ENCODE peak calls at places on chromosomes 5 and 9, in six cellular contexts. One of them, this sample, is unnamed.

GRCh38 chr5:59238126-59238902 is 655.2 kb downstream of the PDE4D start:
- DNase-seq in breast epithelium: no peak
- DNase-seq in heart left ventricle: no peak
- DNase-seq in lower lobe of right lung: no peak
- DNase-seq in thoracic aorta: no peak
- DNase-seq in Peyer's patch: no peak
- DNase-seq in this sample: no peak

GRCh38 chr5:59319286-59319685 is 574.2 kb downstream of the PDE4D start:
- DNase-seq in breast epithelium: no peak
- DNase-seq in lower lobe of right lung: no peak
- DNase-seq in thoracic aorta: no peak
- DNase-seq in heart left ventricle: no peak
- DNase-seq in Peyer's patch: no peak
- DNase-seq in this sample: no peak

GRCh38 chr9:128244443-128245226 is 31.2 kb downstream of the GOLGA2 start:
- DNase-seq in breast epithelium: peak; percentile 52
- DNase-seq in thoracic aorta: no peak
- DNase-seq in Peyer's patch: peak; percentile 27
- DNase-seq in heart left ventricle: peak; percentile 88
- DNase-seq in lower lobe of right lung: peak; percentile 81
- DNase-seq in this sample: peak; percentile 65

GRCh38 chr9:87076825-87077224 is 129.5 kb upstream of the GAS1 start:
- DNase-seq in heart left ventricle: no peak
- DNase-seq in Peyer's patch: no peak
- DNase-seq in thoracic aorta: no peak
- DNase-seq in breast epithelium: no peak
- DNase-seq in lower lobe of right lung: no peak
- DNase-seq in this sample: no peak

GRCh38 chr9:3240651-3241268 is 285.0 kb downstream of the RFX3 start:
- DNase-seq in thoracic aorta: no peak
- DNase-seq in Peyer's patch: peak; percentile 65
- DNase-seq in heart left ventricle: peak; percentile 67
- DNase-seq in lower lobe of right lung: peak; percentile 72
- DNase-seq in breast epithelium: peak; percentile 39
- DNase-seq in this sample: no peak

GRCh38 chr5:56851258-56851941 is 36.1 kb downstream of the MAP3K1 start:
- DNase-seq in Peyer's patch: no peak
- DNase-seq in heart left ventricle: no peak
- DNase-seq in thoracic aorta: no peak
- DNase-seq in lower lobe of right lung: no peak
- DNase-seq in breast epithelium: no peak
- DNase-seq in this sample: no peak

GRCh38 chr9:96382175-96382574 is 1.3 kb downstream of the SLC35D2 start:
- DNase-seq in lower lobe of right lung: no peak
- DNase-seq in heart left ventricle: no peak
- DNase-seq in Peyer's patch: no peak
- DNase-seq in thoracic aorta: no peak
- DNase-seq in breast epithelium: no peak
- DNase-seq in this sample: no peak

GRCh38 chr9:111945216-111945615 is 48.6 kb downstream of the UGCG start:
- DNase-seq in thoracic aorta: no peak
- DNase-seq in Peyer's patch: peak; percentile 57
- DNase-seq in heart left ventricle: no peak
- DNase-seq in lower lobe of right lung: no peak
- DNase-seq in breast epithelium: no peak
- DNase-seq in this sample: no peak

GRCh38 chr9:134684375-134684723 is 42.7 kb downstream of the COL5A1 start:
- DNase-seq in thoracic aorta: no peak
- DNase-seq in lower lobe of right lung: peak; percentile 18
- DNase-seq in Peyer's patch: no peak
- DNase-seq in breast epithelium: no peak
- DNase-seq in heart left ventricle: no peak
- DNase-seq in this sample: no peak

GRCh38 chr9:5402217-5402616 is 35.5 kb downstream of the PLGRKT start:
- DNase-seq in lower lobe of right lung: no peak
- DNase-seq in breast epithelium: no peak
- DNase-seq in Peyer's patch: no peak
- DNase-seq in thoracic aorta: no peak
- DNase-seq in heart left ventricle: no peak
- DNase-seq in this sample: no peak

GRCh38 chr9:4849364-4849763 is 56.6 kb downstream of the RCL1 start:
- DNase-seq in breast epithelium: no peak
- DNase-seq in Peyer's patch: no peak
- DNase-seq in heart left ventricle: no peak
- DNase-seq in lower lobe of right lung: no peak
- DNase-seq in thoracic aorta: no peak
- DNase-seq in this sample: no peak

DNA sequence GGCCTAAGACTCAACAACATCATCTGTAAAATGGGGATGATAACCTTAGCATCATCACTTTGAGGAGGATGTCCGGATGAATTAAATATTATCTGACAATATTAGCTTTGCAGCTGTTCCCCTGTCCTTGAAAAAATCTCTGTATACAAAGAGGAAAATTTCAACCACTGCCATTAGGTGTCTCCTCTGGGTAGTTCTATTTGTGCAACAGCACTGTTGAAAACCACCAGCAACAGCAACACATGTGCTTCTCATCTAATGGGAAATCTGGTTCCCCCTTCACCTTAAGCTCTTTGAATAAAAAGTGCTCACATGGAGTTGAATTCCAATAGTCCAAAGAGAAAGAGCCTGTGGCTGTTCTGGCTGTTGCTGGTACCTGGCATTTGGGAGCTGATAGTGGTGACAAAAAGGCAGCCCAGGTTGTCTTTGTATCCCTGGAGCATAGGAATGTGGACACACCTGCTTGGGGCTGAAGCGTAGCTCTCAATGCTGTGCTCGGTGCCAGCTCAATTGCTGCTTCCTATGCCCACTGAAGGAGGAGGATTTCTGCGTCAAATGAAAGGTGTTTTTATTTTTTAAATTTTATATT is 322.1 kb upstream of the MSX2 start:
- DNase-seq in lower lobe of right lung: no peak
- DNase-seq in thoracic aorta: no peak
- DNase-seq in breast epithelium: peak; percentile 50
- DNase-seq in heart left ventricle: no peak
- DNase-seq in Peyer's patch: no peak
- DNase-seq in this sample: no peak
- TF ChIP-seq CTCF in lower lobe of right lung: no peak
- TF ChIP-seq CTCF in thoracic aorta: no peak
- TF ChIP-seq CTCF in breast epithelium: no peak
- TF ChIP-seq CTCF in heart left ventricle: no peak
- TF ChIP-seq CTCF in Peyer's patch: no peak
- TF ChIP-seq CTCF in this sample: no peak

DNA sequence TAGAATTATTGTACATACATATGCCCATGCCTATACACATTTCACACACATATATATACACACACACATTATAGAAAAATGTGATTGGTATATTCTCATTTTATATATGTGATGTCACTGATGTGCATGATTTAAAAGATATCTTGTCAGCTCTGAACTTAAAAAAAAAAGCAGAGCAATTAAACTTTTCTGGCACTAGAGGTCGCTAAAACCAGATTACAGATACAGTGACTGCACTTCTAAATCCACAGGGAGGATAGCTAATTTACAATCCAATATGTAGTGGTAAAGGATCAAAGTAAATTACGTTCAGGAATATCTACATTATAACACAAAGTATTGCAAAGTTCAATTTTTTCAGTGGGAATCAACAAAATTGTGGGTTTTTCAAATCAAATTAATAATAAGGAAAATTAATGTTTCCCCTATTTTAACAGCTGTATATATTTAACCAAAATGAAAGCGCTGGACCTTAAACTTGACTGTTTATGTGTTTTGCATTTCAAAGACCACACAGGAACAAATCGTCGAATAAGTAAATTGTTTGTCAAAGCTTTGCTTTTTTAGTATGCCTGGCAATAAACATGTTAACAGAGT is 1201.2 kb upstream of the C9orf72 start:
- DNase-seq in breast epithelium: no peak
- DNase-seq in thoracic aorta: no peak
- DNase-seq in heart left ventricle: no peak
- DNase-seq in Peyer's patch: no peak
- DNase-seq in lower lobe of right lung: no peak
- DNase-seq in this sample: no peak
- TF ChIP-seq CTCF in breast epithelium: no peak
- TF ChIP-seq CTCF in thoracic aorta: no peak
- TF ChIP-seq CTCF in heart left ventricle: peak; percentile 55
- TF ChIP-seq CTCF in Peyer's patch: peak; percentile 21
- TF ChIP-seq CTCF in lower lobe of right lung: peak; percentile 39
- TF ChIP-seq CTCF in this sample: peak; percentile 71

DNA sequence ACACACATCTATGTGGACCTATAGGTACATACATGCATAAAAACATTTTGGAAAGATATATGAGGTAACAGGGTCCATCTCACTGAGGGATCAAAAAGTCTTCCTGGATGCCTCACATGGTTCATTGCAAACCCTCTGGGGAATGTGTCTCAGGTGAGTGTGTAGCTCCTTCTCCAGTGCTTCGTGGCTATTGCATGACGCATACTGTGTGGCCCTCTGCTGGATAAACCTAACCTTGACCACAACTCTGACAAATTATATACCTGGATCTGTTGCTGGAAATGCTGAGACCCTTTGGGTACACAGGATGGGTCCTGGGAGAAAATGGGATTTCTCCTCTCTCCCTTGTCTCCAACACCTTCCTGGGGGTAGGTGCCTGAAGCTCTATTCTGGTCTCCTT is 91.9 kb downstream of the JAKMIP2 start:
- DNase-seq in lower lobe of right lung: no peak
- DNase-seq in Peyer's patch: no peak
- DNase-seq in thoracic aorta: no peak
- DNase-seq in breast epithelium: no peak
- DNase-seq in heart left ventricle: no peak
- DNase-seq in this sample: no peak
- TF ChIP-seq CTCF in lower lobe of right lung: no peak
- TF ChIP-seq CTCF in Peyer's patch: peak; percentile 40
- TF ChIP-seq CTCF in thoracic aorta: no peak
- TF ChIP-seq CTCF in breast epithelium: no peak
- TF ChIP-seq CTCF in heart left ventricle: no peak
- TF ChIP-seq CTCF in this sample: no peak

DNA sequence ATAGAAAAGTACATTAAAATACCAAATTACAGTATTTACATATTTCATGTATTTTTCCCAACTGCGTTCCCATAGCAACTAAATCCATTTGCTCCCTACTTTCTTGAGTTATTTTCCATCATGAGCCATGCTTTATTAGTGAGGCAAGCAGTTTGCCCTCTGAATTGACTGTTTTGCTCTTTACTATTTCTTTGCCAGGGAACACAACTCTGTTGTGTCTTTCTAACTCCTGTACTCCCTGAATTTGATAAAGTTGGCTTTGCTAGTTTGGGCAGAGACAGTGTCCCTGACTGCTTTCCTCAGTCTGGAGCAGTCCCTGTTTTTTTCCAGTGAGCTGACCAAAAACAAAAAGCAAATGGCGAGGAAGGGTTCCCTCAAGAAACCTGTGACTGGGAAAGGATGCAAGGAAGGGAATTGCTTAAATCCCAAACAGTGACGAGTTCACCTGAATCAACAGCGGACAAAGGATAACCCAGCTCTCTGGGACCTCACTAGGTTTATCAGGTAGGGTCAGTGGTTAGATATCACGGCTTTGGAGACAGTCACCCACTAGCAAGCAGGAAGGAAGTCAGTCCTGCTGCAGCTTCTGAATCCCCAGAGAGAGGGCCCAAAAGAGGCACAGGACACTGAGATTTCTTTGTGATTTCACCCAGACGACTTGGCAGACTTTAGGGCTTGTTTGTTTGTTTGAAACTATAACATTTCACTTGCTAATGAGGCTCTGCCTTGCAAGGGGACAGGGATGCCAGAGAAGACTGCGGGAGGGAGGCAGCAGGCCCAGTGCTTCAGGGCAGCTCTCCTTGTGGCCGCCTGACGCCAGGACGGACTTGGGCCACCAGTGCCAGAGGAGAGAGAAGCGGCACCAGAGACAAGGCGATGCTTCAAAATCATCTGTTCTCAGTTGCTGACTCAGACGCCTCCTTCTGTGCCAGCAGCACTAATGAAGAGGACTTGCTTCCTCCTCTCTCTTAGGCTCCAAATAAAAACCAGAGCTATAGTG is 275.8 kb upstream of the SLC30A5 start:
- DNase-seq in breast epithelium: peak; percentile 24
- DNase-seq in heart left ventricle: no peak
- DNase-seq in thoracic aorta: no peak
- DNase-seq in lower lobe of right lung: no peak
- DNase-seq in Peyer's patch: no peak
- DNase-seq in this sample: no peak
- TF ChIP-seq CTCF in breast epithelium: no peak
- TF ChIP-seq CTCF in heart left ventricle: no peak
- TF ChIP-seq CTCF in thoracic aorta: no peak
- TF ChIP-seq CTCF in lower lobe of right lung: no peak
- TF ChIP-seq CTCF in Peyer's patch: no peak
- TF ChIP-seq CTCF in this sample: no peak

This sample was measured in mesothelial cell of epicardium.